ENCODE peak calls at places on chromosomes 4 and X, in six cellular contexts. D is HFFc6, S is right lobe of liver, L is A549, H is AG10803, T is upper lobe of right lung. A is an unnamed sample.

GRCh38 chr4:85829276-85830051 is 354.5 kb downstream of the ARHGAP24 start:
- DNase-seq in D (no peak), S (no peak), L (no peak), H (no peak), T (no peak), A (no peak)

GRCh38 chr4:153486281-153487151 is 20.4 kb downstream of the TMEM131L start:
- DNase-seq in D (peak), S (no peak), L (peak), H (peak), T (no peak), A (no peak)

GRCh38 chr4:183430317-183430986 is 14.0 kb upstream of the CDKN2AIP start:
- DNase-seq in D (no peak), S (no peak), L (no peak), H (no peak), T (no peak), A (no peak)

GRCh38 chrX:13162772-13163171 is 118.4 kb upstream of the FAM9C start:
- DNase-seq in D (no peak), S (no peak), L (no peak), H (no peak), T (no peak), A (no peak)

GRCh38 chr4:117560329-117560728 is 474.0 kb upstream of the NDST3 start:
- DNase-seq in D (no peak), S (no peak), L (no peak), H (no peak), T (no peak), A (no peak)

GRCh38 chrX:46326161-46326560 is 219.1 kb downstream of the ZNF674 start:
- DNase-seq in D (no peak), S (no peak), L (no peak), H (peak), T (no peak), A (no peak)

GRCh38 chrX:120120223-120120622 is 4.5 kb upstream of the RHOXF1 start:
- DNase-seq in D (peak), S (no peak), L (no peak), H (no peak), T (peak), A (no peak)

GRCh38 chrX:27966955-27967354 is 14.3 kb downstream of the DCAF8L1 start:
- DNase-seq in D (no peak), S (no peak), L (no peak), H (peak), T (no peak), A (no peak)

GRCh38 chr4:26692014-26692726 is 108.3 kb downstream of the TBC1D19 start:
- DNase-seq in D (peak), S (no peak), L (no peak), H (peak), T (no peak), A (no peak)

GRCh38 chr4:138367942-138368341 is 125.8 kb upstream of the SLC7A11 start:
- DNase-seq in D (no peak), S (no peak), L (no peak), H (no peak), T (no peak), A (no peak)

GRCh38 chr4:118373614-118374255 is 20.9 kb upstream of the PRSS12 start:
- DNase-seq in D (peak), S (no peak), L (no peak), H (peak), T (no peak), A (no peak)

GRCh38 chr4:53558061-53558801 is 33.1 kb downstream of the LNX1 start:
- DNase-seq in D (no peak), S (no peak), L (no peak), H (peak), T (no peak), A (no peak)

GRCh38 chrX:47169273-47169672 is 24.3 kb downstream of the RBM10 start:
- DNase-seq in D (no peak), S (no peak), L (no peak), H (no peak), T (peak), A (no peak)

GRCh38 chr4:168710353-168710946 is 213.6 kb downstream of the PALLD start:
- DNase-seq in D (peak), S (no peak), L (peak), H (peak), T (no peak), A (no peak)

GRCh38 chr4:103012085-103012484 is 7.4 kb downstream of the SLC9B1 start:
- DNase-seq in D (peak), S (no peak), L (no peak), H (peak), T (no peak), A (no peak)

GRCh38 chrX:20547649-20548051 is 280.9 kb upstream of the RPS6KA3 start:
- DNase-seq in D (peak), S (peak), L (no peak), H (peak), T (no peak), A (no peak)

GRCh38 chr4:25297528-25298242 is 14.9 kb upstream of the ZCCHC4 start:
- DNase-seq in D (no peak), S (no peak), L (no peak), H (no peak), T (no peak), A (no peak)

GRCh38 chr4:88610771-88611170 is 18.5 kb downstream of the HERC3 start:
- DNase-seq in D (no peak), S (no peak), L (no peak), H (peak), T (no peak), A (no peak)

GRCh38 chr4:17781072-17781830 is at the start of gene FAM184B:
- DNase-seq in D (no peak), S (no peak), L (no peak), H (no peak), T (peak), A (no peak)

GRCh38 chrX:150044556-150044955 is 106.3 kb upstream of the EOLA2 start:
- DNase-seq in D (no peak), S (no peak), L (no peak), H (peak), T (no peak), A (no peak)

GRCh38 chr4:7194251-7195137 is 2.2 kb downstream of the SORCS2 start:
- DNase-seq in D (no peak), S (peak), L (peak), H (peak), T (peak), A (no peak)

GRCh38 chr4:83905952-83906351 is 370.0 kb downstream of the GPAT3 start:
- DNase-seq in D (no peak), S (no peak), L (no peak), H (no peak), T (no peak), A (no peak)

GRCh38 chrX:93985621-93986020 is 311.6 kb downstream of the FAM133A start:
- DNase-seq in D (no peak), S (no peak), L (no peak), H (no peak), T (no peak), A (no peak)

DNA sequence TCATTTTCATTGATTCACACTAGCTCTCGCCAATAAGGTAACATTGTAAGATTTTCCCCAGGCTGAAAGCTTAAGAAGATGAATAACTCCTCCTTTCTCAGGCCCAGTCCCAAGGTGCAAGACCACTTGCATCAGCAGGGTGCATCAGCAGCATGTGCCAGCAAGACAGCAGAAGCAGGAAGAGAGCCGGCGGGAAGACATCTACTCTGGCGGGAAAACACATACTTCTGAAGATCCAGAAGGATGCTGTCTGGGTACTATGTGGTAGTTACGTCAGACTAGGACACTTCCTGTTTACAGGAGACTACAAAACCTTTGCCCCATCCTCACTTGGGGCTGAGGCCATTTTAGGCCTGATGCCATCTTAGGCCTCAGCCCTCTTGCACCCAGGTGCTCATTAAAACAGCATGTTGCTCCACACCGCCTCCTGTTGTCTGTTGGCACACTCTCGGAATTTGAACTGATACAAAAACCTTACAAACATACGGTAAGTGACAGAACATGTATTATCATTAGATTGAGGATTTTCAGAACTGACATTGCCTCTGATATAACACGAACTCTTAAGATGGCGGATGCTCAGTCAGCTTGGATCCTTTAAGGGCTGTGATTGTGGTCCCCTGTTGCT is 886.5 kb upstream of the EPHA5 start:
- DNase-seq in D (no peak), S (no peak), L (no peak), H (no peak), T (no peak), A (no peak)
- TF ChIP-seq CTCF in D (no peak), S (no peak), L (no peak), H (no peak), T (no peak), A (no peak)

GRCh38 chrX:108735087-108735679 is 1.2 kb downstream of the IRS4 start:
- DNase-seq in D (no peak), S (no peak), L (peak), H (no peak), T (peak), A (no peak)
- TF ChIP-seq CTCF in D (no peak), S (no peak), L (peak), H (no peak), T (no peak), A (no peak)

DNA sequence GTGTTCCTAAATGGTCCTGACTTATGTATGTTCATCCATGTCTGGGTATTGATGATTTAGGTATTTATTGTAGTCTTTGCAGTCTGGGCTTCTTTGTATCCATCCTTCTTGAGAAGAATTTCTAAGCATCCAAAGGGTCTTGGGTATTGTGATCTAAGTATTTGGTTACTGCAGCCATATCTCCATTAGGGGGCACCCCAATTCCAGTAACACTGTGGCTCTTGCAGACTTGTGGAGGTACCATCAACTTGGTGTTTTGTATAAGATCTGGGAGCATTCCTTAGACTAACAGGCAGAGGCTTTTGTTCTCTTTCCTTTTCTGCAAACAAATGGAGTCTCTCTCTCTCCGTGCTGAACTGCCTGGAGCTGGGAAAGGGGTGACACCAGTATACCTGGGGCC is 113.7 kb upstream of the NEXMIF start:
- DNase-seq in D (peak), S (no peak), L (no peak), H (peak), T (no peak), A (no peak)
- TF ChIP-seq CTCF in D (peak), S (peak), L (no peak), H (peak), T (peak), A (no peak)

GRCh38 chrX:103774070-103774642 is 2.5 kb upstream of the PLP1 start:
- DNase-seq in D (peak), S (no peak), L (peak), H (peak), T (no peak), A (no peak)
- TF ChIP-seq CTCF in D (peak), S (peak), L (peak), H (peak), T (peak), A (no peak)

GRCh38 chr4:49036528-49036927 is 50.5 kb downstream of the CWH43 start:
- DNase-seq in D (no peak), S (no peak), L (no peak), H (no peak), T (no peak), A (no peak)

GRCh38 chr4:49032440-49033161 is 46.5 kb downstream of the CWH43 start:
- DNase-seq in D (no peak), S (no peak), L (peak), H (peak), T (no peak), A (no peak)
- TF ChIP-seq CTCF in D (peak), S (peak), L (peak), H (peak), T (peak), A (no peak)

DNA sequence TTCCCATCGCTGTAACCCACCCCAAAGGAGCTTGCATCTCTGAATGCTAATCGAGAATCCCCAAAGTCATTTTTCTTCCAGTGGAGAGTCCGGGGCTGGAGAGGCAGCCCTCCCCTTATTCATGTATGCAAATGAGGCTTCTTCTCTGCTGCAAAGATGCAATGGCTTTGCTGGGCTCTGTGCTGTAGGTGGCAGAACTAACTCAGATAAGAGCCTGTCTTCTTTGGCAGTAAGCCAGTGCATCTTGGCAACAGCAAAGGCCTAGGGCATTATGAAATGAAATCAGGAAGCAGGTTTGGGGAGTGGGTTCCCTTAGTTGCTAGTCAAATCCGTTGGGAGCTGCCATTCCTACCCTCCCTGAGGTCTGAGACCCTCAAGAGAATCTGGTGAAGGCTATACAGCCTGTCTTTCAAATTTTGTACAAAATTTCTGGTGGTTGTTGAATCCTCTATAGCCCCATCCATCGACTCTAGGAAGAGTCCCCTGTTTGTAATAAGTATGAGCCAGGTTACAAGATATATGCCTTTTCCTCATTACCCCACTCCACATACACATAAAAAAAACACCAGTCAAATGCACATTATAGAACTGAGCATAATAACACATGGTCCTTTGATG is 290.6 kb upstream of the TAPT1 start:
- DNase-seq in D (peak), S (peak), L (no peak), H (peak), T (no peak), A (no peak)
- TF ChIP-seq CTCF in D (peak), S (peak), L (no peak), H (peak), T (peak), A (no peak)